ENCODE peak calls at places on chromosomes 2 and 18, in four cellular contexts. O is heart right ventricle; C is heart left ventricle; Q is CD8-positive, alpha-beta memory T cell. K is an unnamed sample.

GRCh38 chr2:111068435-111069058 is 52.2 kb upstream of the BCL2L11 start:
- DNase-seq in O (no peak), C (no peak), Q (no peak), K (no peak)

GRCh38 chr2:211132586-211132985 is 576.2 kb downstream of the CPS1 start:
- DNase-seq in O (no peak), C (no peak), Q (no peak), K (no peak)

GRCh38 chr2:103276869-103277268 is 515.0 kb downstream of the TMEM182 start:
- DNase-seq in O (no peak), C (no peak), Q (no peak), K (no peak)

GRCh38 chr18:10660485-10660884 is 134.7 kb downstream of the NAPG start:
- DNase-seq in O (no peak), C (no peak), Q (no peak), K (no peak)

GRCh38 chr2:98216611-98217010 is 129.6 kb downstream of the VWA3B start:
- DNase-seq in O (no peak), C (no peak), Q (no peak), K (no peak)

GRCh38 chr2:71069376-71069775 is 928 bp downstream of the NAGK start:
- DNase-seq in O (no peak), C (no peak), Q (no peak), K (no peak)

GRCh38 chr18:57915241-57915640 is 112.1 kb upstream of the ATP8B1 start:
- DNase-seq in O (no peak), C (no peak), Q (no peak), K (no peak)

GRCh38 chr2:39099820-39100728 is 20.8 kb downstream of the SOS1 start:
- DNase-seq in O (no peak), C (no peak), Q (no peak), K (no peak)

GRCh38 chr2:58063641-58064040 is 17.0 kb downstream of the VRK2 start:
- DNase-seq in O (no peak), C (no peak), Q (no peak), K (no peak)

GRCh38 chr18:54192900-54193299 is 31.6 kb downstream of the MBD2 start:
- DNase-seq in O (no peak), C (no peak), Q (no peak), K (no peak)

GRCh38 chr2:59029058-59029457 is 787.9 kb upstream of the FANCL start:
- DNase-seq in O (peak; percentile 38), C (peak; percentile 20), Q (no peak), K (no peak)

GRCh38 chr18:23143059-23143831 is 8.0 kb downstream of the CABLES1 start:
- DNase-seq in O (no peak), C (no peak), Q (no peak), K (no peak)

GRCh38 chr2:127400897-127401756 is 13.4 kb upstream of the MAP3K2 start:
- DNase-seq in O (no peak), C (no peak), Q (no peak), K (no peak)

DNA sequence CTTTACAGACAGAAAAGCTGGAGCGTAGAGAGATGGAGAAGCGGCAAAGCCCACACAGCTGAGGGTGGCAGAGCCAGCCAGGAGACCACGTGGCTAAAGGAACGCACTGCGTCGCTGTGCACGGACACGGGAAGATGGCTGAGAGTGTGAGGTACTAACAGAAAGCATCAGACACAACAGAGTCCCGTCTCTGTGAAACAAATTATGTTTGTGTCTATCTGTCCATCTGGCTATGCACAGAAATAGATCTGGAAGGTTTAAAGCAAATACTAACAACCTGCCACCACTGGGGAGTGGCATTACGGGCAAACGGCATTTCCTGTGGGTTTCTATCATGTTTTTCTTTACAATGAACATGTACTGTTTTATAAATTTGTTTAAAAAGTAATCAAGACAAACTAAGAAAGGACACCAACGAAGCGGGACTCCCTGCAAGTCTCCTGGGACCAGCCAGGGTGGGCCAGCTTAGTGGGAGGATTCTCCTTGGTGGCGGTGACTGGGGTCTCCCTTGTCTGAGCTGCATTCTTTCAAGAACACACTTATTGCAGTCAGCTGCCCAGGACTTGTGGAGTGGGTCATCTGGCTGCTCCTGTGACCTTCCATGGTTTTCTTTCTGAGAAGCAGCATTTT is 262.1 kb downstream of the TWIST2 start:
- DNase-seq in O (no peak), C (no peak), Q (no peak), K (no peak)
- H3K27ac ChIP-seq in O (no peak overlapping the region), C (peak overlapping the region; percentile 78), Q (no peak overlapping the region), K (no peak overlapping the region)

GRCh38 chr18:7741640-7742039 is 174.5 kb downstream of the PTPRM start:
- DNase-seq in O (no peak), C (no peak), Q (no peak), K (no peak)
- H3K27ac ChIP-seq in O (peak overlapping the region; percentile 9), C (peak overlapping the region; percentile 35), Q (no peak overlapping the region), K (no peak overlapping the region)

GRCh38 chr2:217184242-217184641 is 324.4 kb upstream of the TNP1 start:
- DNase-seq in O (no peak), C (no peak), Q (no peak), K (no peak)

GRCh38 chr2:217185265-217185995 is 325.6 kb upstream of the TNP1 start:
- DNase-seq in O (no peak), C (no peak), Q (no peak), K (no peak)

GRCh38 chr2:217186152-217186551 is 326.3 kb upstream of the TNP1 start:
- DNase-seq in O (no peak), C (no peak), Q (no peak), K (no peak)

GRCh38 chr2:217182996-217183395 is 323.1 kb upstream of the TNP1 start:
- DNase-seq in O (no peak), C (no peak), Q (no peak), K (no peak)

GRCh38 chr2:217183471-217183870 is 323.6 kb upstream of the TNP1 start:
- DNase-seq in O (no peak), C (no peak), Q (no peak), K (no peak)
- H3K27ac ChIP-seq in O (no peak overlapping the region), C (no peak overlapping the region), Q (no peak overlapping the region), K (no peak overlapping the region)

GRCh38 chr18:34834897-34835296 is 124.8 kb downstream of the DTNA start:
- DNase-seq in O (no peak), C (no peak), Q (no peak), K (no peak)

GRCh38 chr18:34837769-34838194 is 127.7 kb downstream of the DTNA start:
- DNase-seq in O (peak; percentile 14), C (no peak), Q (no peak), K (no peak)

GRCh38 chr18:34840416-34840815 is 130.3 kb downstream of the DTNA start:
- DNase-seq in O (no peak), C (no peak), Q (no peak), K (no peak)

GRCh38 chr18:34838669-34839068 is 128.6 kb downstream of the DTNA start:
- DNase-seq in O (peak; percentile 24), C (no peak), Q (no peak), K (no peak)

DNA sequence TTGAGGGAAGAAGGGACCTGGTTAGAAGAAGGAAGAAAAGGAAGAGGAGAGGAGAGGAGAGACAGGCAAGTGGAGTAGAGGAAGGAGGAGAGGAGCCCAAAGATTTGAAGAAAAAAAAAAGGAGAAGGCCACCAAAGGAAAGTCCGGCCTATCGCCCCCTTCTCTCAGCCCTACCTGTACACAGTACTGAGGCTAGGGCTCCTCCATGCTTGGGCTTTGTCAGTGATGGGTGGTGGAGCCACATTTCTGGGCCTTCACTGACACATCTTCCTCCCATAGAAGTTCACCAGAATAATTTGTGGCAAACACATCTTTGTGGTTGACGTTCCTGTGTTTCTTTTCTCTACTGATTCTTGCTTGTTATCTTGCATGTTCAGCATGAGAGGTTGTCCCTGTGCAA is 125.4 kb downstream of the DTNA start:
- DNase-seq in O (no peak), C (no peak), Q (no peak), K (no peak)
- H3K27ac ChIP-seq in O (peak overlapping the region; percentile 11), C (peak overlapping the region; percentile 62), Q (no peak overlapping the region), K (peak overlapping the region; percentile 23)

GRCh38 chr2:54965425-54965824 is 84.8 kb downstream of the RTN4 start:
- DNase-seq in O (no peak), C (no peak), Q (no peak), K (no peak)
- H3K27ac ChIP-seq in O (no peak overlapping the region), C (no peak overlapping the region), Q (no peak overlapping the region), K (peak overlapping the region; percentile 58)

GRCh38 chr2:183248866-183249567 is 124.8 kb downstream of the NUP35 start:
- DNase-seq in O (no peak), C (no peak), Q (no peak), K (no peak)
- H3K27ac ChIP-seq in O (no peak overlapping the region), C (no peak overlapping the region), Q (no peak overlapping the region), K (no peak overlapping the region)

DNA sequence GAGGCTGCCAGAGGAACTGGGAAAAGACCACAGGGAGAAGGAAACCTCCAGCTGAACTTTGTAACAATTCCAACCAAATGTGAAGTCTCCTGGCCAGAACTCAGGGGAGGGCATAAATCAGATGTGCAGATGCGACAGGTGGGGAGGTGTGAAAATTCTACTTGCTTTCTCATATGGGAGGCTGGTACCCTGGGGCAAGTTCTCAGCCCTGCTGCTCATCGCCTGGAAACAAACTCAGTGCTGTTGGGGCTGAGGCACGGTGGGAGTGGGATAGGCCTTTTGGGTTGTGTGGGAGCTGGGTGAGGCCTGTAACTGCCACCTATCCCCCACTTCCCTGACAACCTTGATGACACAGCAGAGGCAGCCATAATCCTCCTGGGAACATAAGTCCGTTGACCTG is 179.6 kb downstream of the ASB1 start:
- DNase-seq in O (no peak), C (no peak), Q (no peak), K (no peak)
- H3K27ac ChIP-seq in O (no peak overlapping the region), C (no peak overlapping the region), Q (no peak overlapping the region), K (no peak overlapping the region)

DNA sequence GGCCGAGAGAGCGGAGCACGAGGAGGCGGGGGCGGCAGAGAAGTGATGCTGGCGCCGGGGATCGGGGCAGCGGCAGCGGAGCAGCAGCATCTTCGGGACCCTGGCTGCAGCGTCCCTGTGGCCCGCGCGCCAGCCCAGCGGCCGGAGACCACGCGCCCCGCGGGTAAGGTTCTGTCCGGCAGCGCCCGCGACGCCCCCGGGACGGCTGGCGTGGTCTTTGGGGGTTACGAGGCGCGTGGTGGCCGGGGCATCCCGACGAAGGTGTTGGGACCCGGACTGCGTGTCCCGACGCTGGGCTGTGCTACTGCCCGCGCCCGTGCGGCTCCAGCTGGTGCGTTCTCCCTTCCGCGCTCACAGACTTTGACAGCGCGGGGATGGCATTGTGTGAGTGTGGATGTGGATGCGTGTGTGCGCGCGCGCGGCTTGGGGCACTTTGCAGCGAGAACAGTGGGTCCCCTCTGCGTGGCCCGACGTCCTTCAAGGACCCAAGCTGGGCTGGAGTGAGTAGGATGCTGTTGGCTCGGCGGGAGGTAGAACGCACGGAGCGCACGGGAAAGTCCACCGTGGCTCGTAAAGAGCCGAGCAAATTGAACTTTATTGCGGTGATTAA is 405.0 kb downstream of the XIRP2 start:
- DNase-seq in O (no peak), C (no peak), Q (peak; percentile 2), K (no peak)
- H3K27ac ChIP-seq in O (no peak overlapping the region), C (peak overlapping the region; percentile 88), Q (no peak overlapping the region), K (no peak overlapping the region)

GRCh38 chr2:66899109-66899508 is 464.2 kb downstream of the MEIS1 start:
- DNase-seq in O (no peak), C (no peak), Q (no peak), K (no peak)
- H3K27ac ChIP-seq in O (no peak overlapping the region), C (peak overlapping the region; percentile 55), Q (no peak overlapping the region), K (no peak overlapping the region)